ENCODE peak calls at places on chromosome 7, in four cellular contexts. One of them, this sample, is unnamed.

GRCh38 chr7:135189961-135190360 is 19.5 kb upstream of the CYREN start:
- DNase-seq in HCT116: no peak
- DNase-seq in lower leg skin: no peak
- DNase-seq in spleen: peak
- DNase-seq in this sample: no peak

GRCh38 chr7:1567893-1568292 is 1.9 kb downstream of the PSMG3 start:
- DNase-seq in HCT116: no peak
- DNase-seq in lower leg skin: no peak
- DNase-seq in spleen: no peak
- DNase-seq in this sample: peak

GRCh38 chr7:131556912-131557457 is 557 bp upstream of the PODXL start:
- DNase-seq in HCT116: no peak
- DNase-seq in lower leg skin: no peak
- DNase-seq in spleen: no peak
- DNase-seq in this sample: no peak

GRCh38 chr7:16785846-16786245 is 19.0 kb downstream of the AGR2 start:
- DNase-seq in HCT116: no peak
- DNase-seq in lower leg skin: no peak
- DNase-seq in spleen: no peak
- DNase-seq in this sample: no peak

GRCh38 chr7:158025651-158026600 is 561.7 kb downstream of the PTPRN2 start:
- DNase-seq in HCT116: no peak
- DNase-seq in lower leg skin: peak
- DNase-seq in spleen: no peak
- DNase-seq in this sample: no peak

GRCh38 chr7:91310829-91311460 is 46.7 kb downstream of the FZD1 start:
- DNase-seq in HCT116: no peak
- DNase-seq in lower leg skin: no peak
- DNase-seq in spleen: no peak
- DNase-seq in this sample: no peak

GRCh38 chr7:86668315-86668714 is 24.6 kb downstream of the GRM3 start:
- DNase-seq in HCT116: no peak
- DNase-seq in lower leg skin: no peak
- DNase-seq in spleen: no peak
- DNase-seq in this sample: no peak

GRCh38 chr7:362416-363096 is 72.6 kb downstream of the FOXL3 start:
- DNase-seq in HCT116: no peak
- DNase-seq in lower leg skin: no peak
- DNase-seq in spleen: peak
- DNase-seq in this sample: no peak

GRCh38 chr7:41143074-41143473 is 559.8 kb downstream of the INHBA start:
- DNase-seq in HCT116: no peak
- DNase-seq in lower leg skin: no peak
- DNase-seq in spleen: no peak
- DNase-seq in this sample: no peak

GRCh38 chr7:146057958-146058357 is 58.6 kb upstream of the CNTNAP2 start:
- DNase-seq in HCT116: no peak
- DNase-seq in lower leg skin: no peak
- DNase-seq in spleen: no peak
- DNase-seq in this sample: no peak

GRCh38 chr7:34838329-34838728 is 180.3 kb downstream of the NPSR1 start:
- DNase-seq in HCT116: no peak
- DNase-seq in lower leg skin: no peak
- DNase-seq in spleen: no peak
- DNase-seq in this sample: no peak

GRCh38 chr7:156841497-156841896 is 51.5 kb downstream of the LMBR1 start:
- DNase-seq in HCT116: no peak
- DNase-seq in lower leg skin: no peak
- DNase-seq in spleen: no peak
- DNase-seq in this sample: no peak

GRCh38 chr7:5414876-5415275 is 8.8 kb downstream of the TNRC18 start:
- DNase-seq in HCT116: no peak
- DNase-seq in lower leg skin: no peak
- DNase-seq in spleen: no peak
- DNase-seq in this sample: no peak

GRCh38 chr7:29613100-29613499 is 49.5 kb downstream of the PRR15 start:
- DNase-seq in HCT116: no peak
- DNase-seq in lower leg skin: no peak
- DNase-seq in spleen: no peak
- DNase-seq in this sample: no peak

GRCh38 chr7:17646181-17646956 is 293.9 kb downstream of the SNX13 start:
- DNase-seq in HCT116: no peak
- DNase-seq in lower leg skin: no peak
- DNase-seq in spleen: no peak
- DNase-seq in this sample: no peak

GRCh38 chr7:17312641-17313040 is 14.2 kb downstream of the AHR start:
- DNase-seq in HCT116: no peak
- DNase-seq in lower leg skin: no peak
- DNase-seq in spleen: no peak
- DNase-seq in this sample: no peak

GRCh38 chr7:46715579-46715978 is 794.5 kb upstream of the IGFBP3 start:
- DNase-seq in HCT116: no peak
- DNase-seq in lower leg skin: no peak
- DNase-seq in spleen: no peak
- DNase-seq in this sample: no peak

GRCh38 chr7:48009257-48009656 is 19.6 kb downstream of the SUN3 start:
- DNase-seq in HCT116: no peak
- DNase-seq in lower leg skin: no peak
- DNase-seq in spleen: no peak
- DNase-seq in this sample: no peak

GRCh38 chr7:41130021-41130420 is 572.9 kb downstream of the INHBA start:
- DNase-seq in HCT116: no peak
- DNase-seq in lower leg skin: no peak
- DNase-seq in spleen: no peak
- DNase-seq in this sample: no peak

GRCh38 chr7:143906176-143906575 is 4.2 kb upstream of the TCAF1 start:
- DNase-seq in HCT116: no peak
- DNase-seq in lower leg skin: no peak
- DNase-seq in spleen: no peak
- DNase-seq in this sample: no peak

GRCh38 chr7:18566829-18567228 is 71.3 kb downstream of the HDAC9 start:
- DNase-seq in HCT116: no peak
- DNase-seq in lower leg skin: no peak
- DNase-seq in spleen: peak
- DNase-seq in this sample: no peak

GRCh38 chr7:36775673-36776072 is 51.4 kb upstream of the AOAH start:
- DNase-seq in HCT116: no peak
- DNase-seq in lower leg skin: no peak
- DNase-seq in spleen: no peak
- DNase-seq in this sample: no peak

GRCh38 chr7:30660331-30661255 is 21.7 kb downstream of the CRHR2 start:
- DNase-seq in HCT116: no peak
- DNase-seq in lower leg skin: no peak
- DNase-seq in spleen: peak
- DNase-seq in this sample: no peak

GRCh38 chr7:42527004-42527403 is 290.0 kb upstream of the GLI3 start:
- DNase-seq in HCT116: no peak
- DNase-seq in lower leg skin: no peak
- DNase-seq in spleen: no peak
- DNase-seq in this sample: no peak

GRCh38 chr7:26743205-26743604 is 121.2 kb downstream of the SKAP2 start:
- DNase-seq in HCT116: no peak
- DNase-seq in lower leg skin: no peak
- DNase-seq in spleen: no peak
- DNase-seq in this sample: no peak

GRCh38 chr7:40437498-40437897 is 302.7 kb downstream of the SUGCT start:
- DNase-seq in HCT116: peak
- DNase-seq in lower leg skin: no peak
- DNase-seq in spleen: no peak
- DNase-seq in this sample: peak

GRCh38 chr7:65953890-65954289 is 28.1 kb downstream of the GUSB start:
- DNase-seq in HCT116: no peak
- DNase-seq in lower leg skin: peak
- DNase-seq in spleen: peak
- DNase-seq in this sample: no peak

GRCh38 chr7:110522061-110522750 is 568.7 kb upstream of the LRRN3 start:
- DNase-seq in HCT116: no peak
- DNase-seq in lower leg skin: no peak
- DNase-seq in spleen: no peak
- DNase-seq in this sample: no peak

GRCh38 chr7:107014381-107015023 is 30.0 kb upstream of the PRKAR2B start:
- DNase-seq in HCT116: no peak
- DNase-seq in lower leg skin: no peak
- DNase-seq in spleen: no peak
- DNase-seq in this sample: no peak

GRCh38 chr7:22726849-22727792 is at the start of gene IL6:
- DNase-seq in HCT116: no peak
- DNase-seq in lower leg skin: peak
- DNase-seq in spleen: peak
- DNase-seq in this sample: peak

DNA sequence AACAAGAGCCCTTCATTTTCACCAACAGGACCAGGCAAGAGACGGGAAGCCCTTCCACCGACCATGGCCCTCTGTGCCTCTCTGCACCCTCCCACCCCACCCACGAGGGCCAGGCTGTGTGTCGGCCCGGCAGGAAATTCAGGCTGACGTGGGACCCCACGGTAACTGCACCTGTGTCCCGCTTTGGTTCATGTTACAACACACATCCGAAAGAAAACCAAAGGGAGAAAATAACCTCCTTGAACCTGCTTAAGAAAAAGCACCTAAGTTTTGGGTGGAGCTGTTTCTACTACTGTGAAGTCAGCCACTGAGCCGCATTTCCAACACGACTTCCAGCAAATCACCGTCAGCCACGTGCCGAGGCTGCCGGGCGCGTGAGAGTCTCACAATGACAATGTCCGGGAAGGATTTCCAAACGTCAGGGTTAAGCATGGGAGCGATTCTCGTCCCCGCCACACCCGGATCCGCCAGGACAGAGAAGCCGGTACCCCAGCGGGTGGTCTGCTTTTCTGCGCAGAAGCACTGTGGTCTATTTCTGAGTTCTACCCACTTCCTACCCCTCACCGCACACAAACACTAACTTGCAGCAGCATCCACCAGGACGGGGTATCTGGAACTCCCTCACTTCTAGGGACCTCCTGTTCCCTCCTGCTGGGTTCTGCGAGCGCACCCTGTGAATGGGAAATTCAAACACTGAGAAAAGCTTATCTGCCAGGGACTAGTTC is 36.6 kb downstream of the AMZ1 start:
- DNase-seq in HCT116: no peak
- DNase-seq in lower leg skin: no peak
- DNase-seq in spleen: peak
- DNase-seq in this sample: no peak
- TF ChIP-seq POLR2A in HCT116: no peak
- TF ChIP-seq POLR2A in lower leg skin: no peak
- TF ChIP-seq POLR2A in spleen: no peak
- TF ChIP-seq POLR2A in this sample: no peak

GRCh38 chr7:105530546-105530945 is 1.5 kb upstream of the RINT1 start:
- DNase-seq in HCT116: no peak
- DNase-seq in lower leg skin: peak
- DNase-seq in spleen: peak
- DNase-seq in this sample: no peak

GRCh38 chr7:105530126-105530525 is 1.9 kb upstream of the RINT1 start:
- DNase-seq in HCT116: no peak
- DNase-seq in lower leg skin: peak
- DNase-seq in spleen: no peak
- DNase-seq in this sample: no peak

GRCh38 chr7:105532709-105533460 is 884 bp downstream of the RINT1 start:
- DNase-seq in HCT116: no peak
- DNase-seq in lower leg skin: no peak
- DNase-seq in spleen: no peak
- DNase-seq in this sample: no peak

DNA sequence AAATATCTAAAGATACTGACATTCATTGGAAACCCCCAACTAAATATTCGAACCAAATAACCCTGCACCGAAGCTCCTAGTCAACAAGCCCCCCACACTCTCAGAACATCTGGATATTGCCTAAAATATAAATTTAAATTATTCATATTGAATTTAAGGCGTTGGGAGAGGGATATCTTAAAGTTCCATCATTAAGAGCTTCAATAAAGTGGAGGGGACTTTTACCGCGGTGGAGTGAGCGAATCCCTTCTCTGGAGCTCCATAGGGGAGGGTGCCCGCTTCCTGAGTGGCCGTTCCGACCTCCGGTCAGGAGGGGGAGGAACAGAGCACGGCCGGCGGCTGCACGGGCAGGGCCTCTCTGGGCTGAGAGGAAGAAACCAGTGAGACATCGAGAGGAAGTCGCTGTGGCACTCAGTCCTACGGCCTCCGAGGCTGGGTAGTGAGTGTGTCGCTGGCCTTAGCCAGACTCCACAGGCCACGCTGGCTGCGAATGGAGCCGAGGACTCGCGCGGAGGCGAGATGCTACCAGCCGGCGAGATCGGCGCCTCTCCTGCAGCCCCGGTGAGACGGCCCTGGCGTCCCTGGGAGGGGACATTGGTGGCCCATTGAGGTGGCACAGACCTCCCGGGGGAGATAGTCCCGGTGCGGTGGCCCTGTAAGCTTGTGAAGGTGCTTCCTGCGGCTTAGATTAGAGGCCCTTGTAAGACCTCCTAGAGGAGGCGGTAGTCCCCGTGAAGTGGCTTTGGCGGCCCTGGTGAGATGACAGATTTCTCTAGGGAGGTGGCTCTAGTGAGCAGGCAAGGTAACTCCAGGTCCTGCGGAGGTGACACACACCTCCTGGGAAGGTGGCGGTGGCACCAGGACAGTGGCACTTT is at the start of gene RINT1:
- DNase-seq in HCT116: peak
- DNase-seq in lower leg skin: peak
- DNase-seq in spleen: peak
- DNase-seq in this sample: peak
- TF ChIP-seq POLR2A in HCT116: peak
- TF ChIP-seq POLR2A in lower leg skin: no peak
- TF ChIP-seq POLR2A in spleen: peak
- TF ChIP-seq POLR2A in this sample: peak

DNA sequence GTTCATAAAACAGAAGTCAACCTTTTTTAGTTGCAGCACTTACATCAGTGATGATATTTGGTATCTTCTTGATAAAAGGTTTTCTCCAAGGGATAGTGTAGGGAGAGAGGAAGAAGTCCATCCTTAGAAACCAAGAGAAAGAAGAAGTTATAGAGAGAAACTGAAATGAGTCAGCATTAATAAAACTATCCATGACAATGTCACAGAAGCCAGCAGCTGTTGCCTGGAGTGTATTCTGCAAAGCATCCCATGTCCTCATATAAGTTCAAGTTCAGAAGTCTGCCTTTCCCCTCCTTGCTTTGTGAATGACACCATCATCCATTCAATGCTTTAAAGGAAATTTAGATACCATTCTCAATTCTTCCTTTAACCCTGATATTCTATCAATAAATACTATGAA is 14.4 kb upstream of the COL1A2 start:
- DNase-seq in HCT116: no peak
- DNase-seq in lower leg skin: no peak
- DNase-seq in spleen: no peak
- DNase-seq in this sample: no peak
- TF ChIP-seq POLR2A in HCT116: no peak
- TF ChIP-seq POLR2A in lower leg skin: no peak
- TF ChIP-seq POLR2A in spleen: no peak
- TF ChIP-seq POLR2A in this sample: no peak

DNA sequence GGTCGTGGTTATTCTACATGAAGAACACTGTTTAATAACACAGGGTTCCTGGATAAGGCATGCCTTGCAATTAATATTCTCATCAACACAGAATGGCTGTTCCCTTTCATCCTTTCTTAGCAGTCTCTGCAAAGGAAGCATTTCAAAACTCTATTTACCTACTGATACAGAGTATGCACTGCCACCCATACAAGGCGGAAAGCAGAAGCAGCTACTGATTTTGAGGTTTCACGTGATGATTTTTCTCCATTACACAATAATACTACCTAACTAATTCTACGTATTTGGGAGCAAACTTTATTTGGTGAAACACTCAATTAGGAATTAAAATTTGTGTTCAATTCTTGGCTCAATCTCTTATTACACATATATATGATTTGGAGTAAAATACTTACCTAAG is 43.0 kb upstream of the COL1A2 start:
- DNase-seq in HCT116: no peak
- DNase-seq in lower leg skin: no peak
- DNase-seq in spleen: no peak
- DNase-seq in this sample: no peak
- TF ChIP-seq POLR2A in HCT116: no peak
- TF ChIP-seq POLR2A in lower leg skin: no peak
- TF ChIP-seq POLR2A in spleen: no peak
- TF ChIP-seq POLR2A in this sample: no peak

This sample was measured in H54.